ENCODE peak calls at places on chromosomes 1 and 21, in four cellular contexts. A, U, E and T are unnamed samples.
A peak's percentile ranks its signal among the peaks of the same experiment; 100 is the strongest.

GRCh38 chr21:43034826-43035225 is 40.8 kb downstream of the CBS start:
- DNase-seq in E (no peak), A (no peak), U (no peak), T (no peak)

GRCh38 chr1:183630748-183631147 is 4.8 kb downstream of the ARPC5 start:
- DNase-seq in E (no peak), A (peak; percentile 37), U (no peak), T (no peak)

GRCh38 chr1:89686520-89686919 is 53.6 kb downstream of the LRRC8C start:
- DNase-seq in E (no peak), U (no peak), A (no peak), T (no peak)

GRCh38 chr1:236429715-236430274 is 35.7 kb downstream of the EDARADD start:
- DNase-seq in E (no peak), A (no peak), U (no peak), T (no peak)

GRCh38 chr21:44778499-44778911 is 23.1 kb downstream of the UBE2G2 start:
- DNase-seq in E (no peak), A (peak; percentile 53), U (no peak), T (no peak)

GRCh38 chr1:110190282-110190929 is 19.7 kb upstream of the KCNC4 start:
- DNase-seq in E (no peak), U (no peak), A (no peak), T (peak; percentile 55)

GRCh38 chr1:232943679-232944252 is 6.6 kb upstream of the NTPCR start:
- DNase-seq in A (no peak), E (no peak), U (no peak), T (no peak)

GRCh38 chr1:243421784-243422183 is 165.9 kb downstream of the SDCCAG8 start:
- DNase-seq in U (peak; percentile 78), E (peak; percentile 29), A (peak; percentile 93), T (no peak)

GRCh38 chr1:167430134-167430848 is 88.0 kb downstream of the CD247 start:
- DNase-seq in U (no peak), A (no peak), E (no peak), T (no peak)

GRCh38 chr1:175941164-175941563 is 197.8 kb upstream of the TNR start:
- DNase-seq in E (no peak), A (no peak), U (no peak), T (no peak)

GRCh38 chr1:103275725-103276124 is 167.4 kb upstream of the COL11A1 start:
- DNase-seq in E (no peak), A (no peak), U (no peak), T (no peak)

GRCh38 chr1:18139198-18139981 is 31.8 kb downstream of the IGSF21 start:
- DNase-seq in U (no peak), A (no peak), E (no peak), T (no peak)

GRCh38 chr1:53731779-53732305 is 7.1 kb downstream of the GLIS1 start:
- DNase-seq in A (peak; percentile 11), E (no peak), U (no peak), T (no peak)

GRCh38 chr21:30336596-30336995 is 898 bp downstream of the KRTAP27-1 start:
- DNase-seq in A (no peak), E (no peak), U (no peak), T (no peak)

GRCh38 chr1:70033934-70034333 is 171.4 kb downstream of the LRRC40 start:
- DNase-seq in U (no peak), A (no peak), E (no peak), T (no peak)

GRCh38 chr21:45142916-45143315 is 68.5 kb downstream of the ADARB1 start:
- DNase-seq in E (no peak), U (no peak), A (no peak), T (no peak)

GRCh38 chr1:34839526-34840305 is 19.8 kb downstream of the SMIM12 start:
- DNase-seq in A (no peak), E (no peak), U (no peak), T (no peak)

GRCh38 chr21:43956019-43956666 is 56.0 kb upstream of the TRAPPC10 start:
- DNase-seq in A (no peak), U (no peak), E (no peak), T (no peak)

GRCh38 chr1:64476251-64476952 is 6.5 kb downstream of the CACHD1 start:
- DNase-seq in A (peak; percentile 29), U (no peak), E (peak; percentile 48), T (peak; percentile 56)

GRCh38 chr1:230568008-230568407 is 74.3 kb upstream of the COG2 start:
- DNase-seq in A (peak; percentile 67), U (no peak), E (no peak), T (no peak)

GRCh38 chr1:15703562-15703961 is 19.4 kb downstream of the PLEKHM2 start:
- DNase-seq in U (peak; percentile 79), A (no peak), E (peak; percentile 86), T (peak; percentile 64)

GRCh38 chr1:63878914-63879313 is 105.1 kb downstream of the ROR1 start:
- DNase-seq in E (no peak), A (peak; percentile 38), U (no peak), T (no peak)

GRCh38 chr21:28410264-28410663 is 582.4 kb downstream of the LTN1 start:
- DNase-seq in U (no peak), A (no peak), E (no peak), T (no peak)

GRCh38 chr1:77889240-77889637 is 815 bp downstream of the NEXN start:
- DNase-seq in U (no peak), E (no peak), A (peak; percentile 62), T (no peak)

GRCh38 chr21:36310016-36310415 is 10.0 kb upstream of the MORC3 start:
- DNase-seq in A (no peak), U (no peak), E (no peak), T (no peak)

GRCh38 chr21:41024341-41025056 is 143.5 kb upstream of the BACE2 start:
- DNase-seq in U (no peak), A (no peak), E (no peak), T (no peak)

GRCh38 chr1:71857862-71858261 is 424.5 kb downstream of the NEGR1 start:
- DNase-seq in U (no peak), E (no peak), A (no peak), T (peak; percentile 10)

GRCh38 chr1:177928194-177928593 is 41.7 kb downstream of the SEC16B start:
- DNase-seq in U (no peak), E (no peak), A (peak; percentile 27), T (no peak)

GRCh38 chr1:111399792-111400610 is 27.5 kb downstream of the OVGP1 start:
- DNase-seq in U (no peak), A (peak; percentile 78), E (peak; percentile 37), T (peak; percentile 47)

GRCh38 chr1:5686925-5687706 is 305.1 kb downstream of the NPHP4 start:
- DNase-seq in U (no peak), E (no peak), A (no peak), T (no peak)

GRCh38 chr1:207811920-207812720 is 60.3 kb downstream of the CD46 start:
- DNase-seq in U (peak; percentile 97), E (no peak), A (peak; percentile 36), T (no peak)

GRCh38 chr1:34844252-34844634 is 15.3 kb downstream of the SMIM12 start:
- DNase-seq in A (peak; percentile 68), E (no peak), U (no peak), T (no peak)

GRCh38 chr21:44930543-44930981 is 9.3 kb upstream of the SLX9 start:
- DNase-seq in E (no peak), A (peak; percentile 72), U (no peak), T (no peak)

DNA sequence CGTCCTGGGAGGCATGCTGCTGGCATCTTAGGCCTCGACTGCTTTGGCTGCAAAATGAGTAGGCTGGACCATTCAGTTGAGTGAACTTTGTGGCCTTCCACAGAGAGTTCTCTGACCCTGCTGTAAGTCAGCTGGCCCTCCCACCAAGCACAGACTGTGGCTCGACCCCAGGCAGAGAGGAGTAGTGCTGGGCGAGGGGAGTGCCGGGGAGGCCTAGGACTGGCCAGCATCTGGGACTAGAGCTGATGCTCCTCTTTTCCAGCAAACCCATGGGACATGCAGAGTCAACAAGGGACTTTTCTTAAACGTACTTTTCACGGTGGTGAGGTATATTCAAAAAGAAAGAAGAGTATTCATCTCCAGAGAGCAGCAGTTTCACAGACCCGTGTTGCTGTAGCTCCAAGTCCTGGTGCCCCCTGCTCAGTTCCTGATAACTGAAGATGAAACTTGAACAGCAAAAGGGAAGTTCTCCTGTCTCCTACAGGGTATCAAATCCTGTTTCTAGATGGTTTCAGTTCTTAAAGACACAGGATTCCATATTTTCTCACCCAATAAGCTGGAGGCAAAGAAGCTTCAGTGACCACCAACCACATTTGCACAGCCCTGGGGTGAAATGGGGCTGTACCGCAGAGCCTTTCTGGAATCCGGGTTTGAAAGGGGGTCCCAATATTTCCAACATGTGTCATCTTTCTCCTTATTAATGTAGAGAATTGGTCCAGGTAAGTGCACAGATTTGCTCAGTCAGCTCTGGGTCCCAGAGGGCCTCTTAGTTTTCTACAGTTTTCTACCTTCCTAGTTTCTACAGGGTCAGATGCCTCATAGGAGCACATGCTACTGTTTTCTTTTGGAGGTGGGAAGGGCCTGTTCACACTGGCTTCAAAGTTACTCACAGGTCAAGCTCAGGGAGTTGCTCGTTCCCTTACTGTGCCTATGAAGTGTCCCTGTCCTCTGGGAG is 20.9 kb downstream of the BATF3 start:
- DNase-seq in U (no peak), E (no peak), A (no peak), T (no peak)
- H3K4me1 ChIP-seq in U (no peaks in the 10 kb centered on the region), E (no peaks in the 10 kb centered on the region), A (no peaks in the 10 kb centered on the region), T (no peaks in the 10 kb centered on the region)

GRCh38 chr1:226411619-226412018 is 3.7 kb upstream of the PARP1 start:
- DNase-seq in E (no peak), A (no peak), U (peak; percentile 23), T (no peak)
- H3K4me3 ChIP-seq in E (no peak overlapping the region), A (no peak overlapping the region), U (no peak overlapping the region), T (no peak overlapping the region)

GRCh38 chr1:16972210-16972916 is 8.1 kb downstream of the MFAP2 start:
- DNase-seq in U (no peak), E (no peak), A (no peak), T (no peak)

GRCh38 chr1:16969651-16970050 is 10.8 kb downstream of the MFAP2 start:
- DNase-seq in A (no peak), U (no peak), E (no peak), T (no peak)

GRCh38 chr1:16973215-16973614 is 7.2 kb downstream of the MFAP2 start:
- DNase-seq in A (no peak), E (no peak), U (no peak), T (no peak)

GRCh38 chr1:16970132-16970910 is 10.1 kb downstream of the MFAP2 start:
- DNase-seq in A (no peak), U (no peak), E (no peak), T (no peak)

DNA sequence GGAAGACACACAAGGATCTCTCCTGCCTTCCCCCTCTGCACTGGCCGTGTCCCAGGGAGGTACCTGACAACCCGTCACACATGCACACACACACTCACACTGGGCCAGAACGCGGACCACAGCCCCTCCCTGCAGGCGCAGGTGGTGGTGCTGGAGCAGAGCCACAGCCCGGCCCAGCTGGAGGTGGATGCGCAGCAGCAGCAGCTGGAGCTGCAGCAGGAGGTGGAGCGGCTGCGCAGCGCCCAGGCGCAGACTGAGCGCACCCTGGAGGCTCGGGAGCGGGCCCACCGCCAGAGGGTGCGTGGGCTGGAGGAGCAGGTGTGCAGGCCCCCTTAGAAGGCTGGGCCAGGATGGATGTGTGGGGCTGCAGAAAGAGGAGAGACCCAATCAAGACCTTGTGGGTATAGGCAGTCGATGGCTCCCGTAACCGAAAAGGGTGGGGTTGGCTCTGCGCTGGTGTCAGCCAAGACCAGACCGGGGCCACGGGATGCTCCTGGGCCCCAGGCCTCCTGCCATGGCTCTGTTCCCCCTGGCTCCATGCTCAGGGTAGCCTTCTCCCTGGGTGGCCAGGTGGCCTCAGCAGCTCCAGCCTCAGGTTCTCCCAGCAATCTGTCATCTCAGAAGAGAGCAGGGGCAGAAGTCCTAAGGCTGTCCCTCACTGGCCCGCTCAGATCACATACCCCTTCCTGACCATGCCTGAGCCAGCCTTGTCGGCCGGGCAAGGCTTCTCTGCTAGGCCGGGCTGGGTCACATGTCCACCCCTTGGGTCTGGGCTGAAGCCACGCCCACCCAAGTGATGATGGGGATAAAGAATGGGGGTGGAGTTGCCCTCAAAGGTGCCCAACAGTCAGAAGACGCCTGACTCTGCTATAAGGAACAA is 8.8 kb downstream of the MFAP2 start:
- DNase-seq in U (no peak), A (no peak), E (no peak), T (no peak)
- H3K36me3 ChIP-seq in U (peaks cover 10% of the 10 kb centered on the region), A (no peaks in the 10 kb centered on the region), E (no peaks in the 10 kb centered on the region), T (no peaks in the 10 kb centered on the region)

GRCh38 chr1:246459213-246459612 is 47.9 kb downstream of the SMYD3 start:
- DNase-seq in A (no peak), U (no peak), E (no peak), T (no peak)
- H3K4me1 ChIP-seq in A (no peaks in the 10 kb centered on the region), U (peaks cover 14% of the 10 kb centered on the region), E (no peaks in the 10 kb centered on the region), T (no peaks in the 10 kb centered on the region)